ENCODE peak calls at places on chromosomes 12 and 14, in five cellular contexts. One of them, this sample, is unnamed.

GRCh38 chr14:85596562-85596961 is 66.6 kb downstream of the FLRT2 start:
- DNase-seq in DMS153: peak
- DNase-seq in mesothelial cell of epicardium: no peak
- DNase-seq in activated effector memory CD4-positive, alpha-beta T cell treated with anti-CD3 and anti-CD28 coated beads, Interleukin-2, amount 50 U/mL, for 16 hours: no peak
- DNase-seq in astrocyte of the spinal cord: no peak
- DNase-seq in this sample: no peak

GRCh38 chr14:33679461-33680225 is 271.2 kb downstream of the EGLN3 start:
- DNase-seq in DMS153: no peak
- DNase-seq in mesothelial cell of epicardium: no peak
- DNase-seq in activated effector memory CD4-positive, alpha-beta T cell treated with anti-CD3 and anti-CD28 coated beads, Interleukin-2, amount 50 U/mL, for 16 hours: no peak
- DNase-seq in astrocyte of the spinal cord: peak
- DNase-seq in this sample: no peak

GRCh38 chr14:36767603-36768281 is 106.1 kb downstream of the PAX9 start:
- DNase-seq in DMS153: peak
- DNase-seq in mesothelial cell of epicardium: no peak
- DNase-seq in activated effector memory CD4-positive, alpha-beta T cell treated with anti-CD3 and anti-CD28 coated beads, Interleukin-2, amount 50 U/mL, for 16 hours: no peak
- DNase-seq in astrocyte of the spinal cord: peak
- DNase-seq in this sample: no peak

GRCh38 chr12:4809449-4810218 is 89.4 kb downstream of the GALNT8 start:
- DNase-seq in DMS153: no peak
- DNase-seq in mesothelial cell of epicardium: no peak
- DNase-seq in activated effector memory CD4-positive, alpha-beta T cell treated with anti-CD3 and anti-CD28 coated beads, Interleukin-2, amount 50 U/mL, for 16 hours: peak
- DNase-seq in astrocyte of the spinal cord: no peak
- DNase-seq in this sample: no peak

GRCh38 chr14:103711516-103712431 is 3.5 kb downstream of the XRCC3 start:
- DNase-seq in DMS153: no peak
- DNase-seq in mesothelial cell of epicardium: no peak
- DNase-seq in activated effector memory CD4-positive, alpha-beta T cell treated with anti-CD3 and anti-CD28 coated beads, Interleukin-2, amount 50 U/mL, for 16 hours: no peak
- DNase-seq in astrocyte of the spinal cord: no peak
- DNase-seq in this sample: peak

GRCh38 chr12:25592725-25593495 is 39.8 kb upstream of the LMNTD1 start:
- DNase-seq in DMS153: no peak
- DNase-seq in mesothelial cell of epicardium: no peak
- DNase-seq in activated effector memory CD4-positive, alpha-beta T cell treated with anti-CD3 and anti-CD28 coated beads, Interleukin-2, amount 50 U/mL, for 16 hours: no peak
- DNase-seq in astrocyte of the spinal cord: no peak
- DNase-seq in this sample: no peak

GRCh38 chr12:949337-950099 is at the start of gene RAD52:
- DNase-seq in DMS153: peak
- DNase-seq in mesothelial cell of epicardium: peak
- DNase-seq in activated effector memory CD4-positive, alpha-beta T cell treated with anti-CD3 and anti-CD28 coated beads, Interleukin-2, amount 50 U/mL, for 16 hours: peak
- DNase-seq in astrocyte of the spinal cord: peak
- DNase-seq in this sample: peak

GRCh38 chr14:69574266-69574953 is at the start of gene CCDC177:
- DNase-seq in DMS153: peak
- DNase-seq in mesothelial cell of epicardium: peak
- DNase-seq in activated effector memory CD4-positive, alpha-beta T cell treated with anti-CD3 and anti-CD28 coated beads, Interleukin-2, amount 50 U/mL, for 16 hours: peak
- DNase-seq in astrocyte of the spinal cord: peak
- DNase-seq in this sample: no peak

GRCh38 chr12:44159211-44159610 is 323.3 kb downstream of the TMEM117 start:
- DNase-seq in DMS153: no peak
- DNase-seq in mesothelial cell of epicardium: no peak
- DNase-seq in activated effector memory CD4-positive, alpha-beta T cell treated with anti-CD3 and anti-CD28 coated beads, Interleukin-2, amount 50 U/mL, for 16 hours: no peak
- DNase-seq in astrocyte of the spinal cord: no peak
- DNase-seq in this sample: no peak

GRCh38 chr12:124456652-124457152 is 110.7 kb downstream of the NCOR2 start:
- DNase-seq in DMS153: no peak
- DNase-seq in mesothelial cell of epicardium: no peak
- DNase-seq in activated effector memory CD4-positive, alpha-beta T cell treated with anti-CD3 and anti-CD28 coated beads, Interleukin-2, amount 50 U/mL, for 16 hours: peak
- DNase-seq in astrocyte of the spinal cord: no peak
- DNase-seq in this sample: peak

GRCh38 chr12:116015525-116015924 is 262.0 kb downstream of the MED13L start:
- DNase-seq in DMS153: peak
- DNase-seq in mesothelial cell of epicardium: no peak
- DNase-seq in activated effector memory CD4-positive, alpha-beta T cell treated with anti-CD3 and anti-CD28 coated beads, Interleukin-2, amount 50 U/mL, for 16 hours: no peak
- DNase-seq in astrocyte of the spinal cord: peak
- DNase-seq in this sample: no peak

This sample was measured in tibial artery.